ENCODE peak calls at places on chromosomes 12 and 14, in six cellular contexts. F is tibial artery; Q is heart right ventricle; W is NCI-H510A treated with DMSO at 0.1 percent for 48 hours; N is NCI-H1930; C is CD8-positive, alpha-beta T cell. O is an unnamed sample.

GRCh38 chr14:94411638-94412037 is 23.2 kb upstream of the SERPINA1 start:
- DNase-seq in W (no peak), C (no peak), Q (no peak), F (no peak), N (no peak), O (no peak)

GRCh38 chr12:78759387-78759786 is 105.2 kb upstream of the SYT1 start:
- DNase-seq in W (peak), C (no peak), Q (no peak), N (no peak), F (no peak), O (no peak)

GRCh38 chr12:48074266-48074665 is 31.6 kb downstream of the SENP1 start:
- DNase-seq in W (no peak), N (no peak), F (no peak), Q (no peak), C (no peak), O (no peak)

GRCh38 chr14:61812347-61813100 is 50.3 kb downstream of the SNAPC1 start:
- DNase-seq in W (no peak), Q (no peak), N (peak), F (no peak), C (no peak), O (peak)

GRCh38 chr14:41606249-41607118 is at the start of gene LRFN5:
- DNase-seq in C (no peak), W (peak), F (no peak), N (no peak), Q (peak), O (peak)

GRCh38 chr12:97960741-97961608 is 498.4 kb downstream of the RMST start:
- DNase-seq in N (no peak), W (peak), Q (no peak), C (no peak), F (no peak), O (no peak)

GRCh38 chr14:45940318-45940717 is 687.3 kb upstream of the MIS18BP1 start:
- DNase-seq in W (no peak), F (no peak), C (no peak), Q (no peak), N (no peak), O (no peak)

GRCh38 chr14:77825895-77826519 is 26.1 kb downstream of the ADCK1 start:
- DNase-seq in N (no peak), Q (peak), F (no peak), C (no peak), W (no peak), O (peak)

GRCh38 chr14:93954900-93955891 is 21.2 kb downstream of the ASB2 start:
- DNase-seq in W (no peak), C (peak), Q (no peak), N (no peak), F (no peak), O (no peak)

GRCh38 chr12:52217223-52217622 is 15.8 kb upstream of the KRT7 start:
- DNase-seq in N (no peak), F (peak), C (no peak), W (peak), Q (peak), O (peak)

GRCh38 chr12:103697912-103698751 is 111.1 kb downstream of the STAB2 start:
- DNase-seq in N (no peak), W (no peak), C (no peak), Q (no peak), F (no peak), O (no peak)

GRCh38 chr14:101529079-101529478 is 32.2 kb upstream of the DIO3 start:
- DNase-seq in N (no peak), F (no peak), Q (no peak), W (no peak), C (no peak), O (no peak)

O was measured in left cardiac atrium.